ENCODE peak calls at places on chromosomes 13 and 19, in six cellular contexts. W, F, H, O, Z and N are unnamed samples.

GRCh38 chr13:49220035-49220855 is at the start of gene MLNR:
- DNase-seq in W (peak; percentile 72), F (no peak), H (no peak), O (peak; percentile 29), Z (no peak), N (peak; percentile 35)

GRCh38 chr13:114321256-114321655 is 7.0 kb downstream of the CHAMP1 start:
- DNase-seq in W (no peak), F (no peak), H (peak; percentile 72), O (no peak), Z (no peak), N (no peak)

GRCh38 chr13:51614350-51614786 is 30.1 kb downstream of the WDFY2 start:
- DNase-seq in W (peak; percentile 31), F (no peak), H (peak; percentile 11), O (no peak), Z (no peak), N (no peak)

GRCh38 chr19:10193666-10194499 is 870 bp downstream of the DNMT1 start:
- DNase-seq in W (peak; percentile 32), F (peak; percentile 76), H (peak; percentile 57), O (peak; percentile 64), Z (no peak), N (peak; percentile 3)

GRCh38 chr13:106407338-106407737 is 128.1 kb downstream of the EFNB2 start:
- DNase-seq in W (no peak), F (no peak), H (no peak), O (no peak), Z (no peak), N (no peak)

GRCh38 chr19:54364775-54365257 is at the start of gene LAIR1:
- DNase-seq in W (no peak), F (no peak), H (no peak), O (no peak), Z (no peak), N (no peak)

GRCh38 chr19:3655402-3656072 is 28.9 kb upstream of the CACTIN start:
- DNase-seq in W (no peak), F (peak; percentile 95), H (no peak), O (peak; percentile 96), Z (no peak), N (no peak)

GRCh38 chr13:95809429-95809828 is 132.5 kb downstream of the DNAJC3 start:
- DNase-seq in W (no peak), F (no peak), H (no peak), O (no peak), Z (no peak), N (no peak)

GRCh38 chr19:46766569-46767317 is 20.5 kb upstream of the STRN4 start:
- DNase-seq in W (peak; percentile 72), F (no peak), H (no peak), O (no peak), Z (no peak), N (no peak)

GRCh38 chr13:78972561-78972960 is 313.6 kb upstream of the OBI1 start:
- DNase-seq in W (no peak), F (no peak), H (no peak), O (no peak), Z (no peak), N (no peak)

GRCh38 chr19:46886546-46887239 is 25.9 kb downstream of the ARHGAP35 start:
- DNase-seq in W (no peak), F (peak; percentile 30), H (no peak), O (no peak), Z (no peak), N (no peak)

GRCh38 chr13:57624565-57625435 is 6.7 kb upstream of the PCDH17 start:
- DNase-seq in W (peak; percentile 86), F (peak; percentile 41), H (peak; percentile 9), O (peak; percentile 79), Z (no peak), N (peak; percentile 77)

GRCh38 chr13:39952244-39953233 is 297.1 kb downstream of the COG6 start:
- DNase-seq in W (peak; percentile 54), F (peak; percentile 11), H (no peak), O (peak; percentile 80), Z (no peak), N (no peak)

GRCh38 chr19:14119644-14120496 is 2.3 kb upstream of the PRKACA start:
- DNase-seq in W (no peak), F (no peak), H (no peak), O (no peak), Z (no peak), N (no peak)

GRCh38 chr13:62357887-62358645 is 942.4 kb upstream of the PCDH20 start:
- DNase-seq in W (peak; percentile 94), F (peak; percentile 71), H (peak; percentile 6), O (peak; percentile 73), Z (peak; percentile 39), N (peak; percentile 77)

GRCh38 chr19:35963514-35963913 is 27.3 kb downstream of the LRFN3 start:
- DNase-seq in W (peak; percentile 76), F (peak; percentile 56), H (peak; percentile 44), O (peak; percentile 68), Z (no peak), N (peak; percentile 69)

GRCh38 chr19:34828156-34828555 is 55.1 kb upstream of the ZNF599 start:
- DNase-seq in W (no peak), F (no peak), H (no peak), O (no peak), Z (no peak), N (no peak)

GRCh38 chr13:114131581-114132418 is 623 bp downstream of the RASA3 start:
- DNase-seq in W (peak; percentile 35), F (no peak), H (no peak), O (no peak), Z (no peak), N (no peak)

GRCh38 chr19:14718522-14719113 is 28.8 kb downstream of the ZNF333 start:
- DNase-seq in W (peak; percentile 17), F (no peak), H (no peak), O (peak; percentile 1), Z (no peak), N (no peak)

GRCh38 chr19:54558339-54558738 is 15.3 kb upstream of the LILRA2 start:
- DNase-seq in W (no peak), F (no peak), H (no peak), O (no peak), Z (no peak), N (no peak)

GRCh38 chr19:344625-345319 is at the start of gene MIER2:
- DNase-seq in W (peak; percentile 88), F (peak; percentile 68), H (peak; percentile 45), O (peak; percentile 77), Z (peak; percentile 44), N (peak; percentile 84)

GRCh38 chr19:5230730-5231555 is 109.7 kb downstream of the PTPRS start:
- DNase-seq in W (no peak), F (no peak), H (no peak), O (no peak), Z (no peak), N (no peak)

GRCh38 chr13:113625965-113626661 is 31.9 kb downstream of the ATP4B start:
- DNase-seq in W (peak; percentile 7), F (peak; percentile 50), H (no peak), O (peak; percentile 40), Z (no peak), N (no peak)

GRCh38 chr19:13098291-13099072 is 4.2 kb downstream of the LYL1 start:
- DNase-seq in W (peak; percentile 60), F (no peak), H (no peak), O (peak; percentile 55), Z (no peak), N (no peak)

GRCh38 chr13:45630791-45631190 is 15.3 kb upstream of the ERICH6B start:
- DNase-seq in W (no peak), F (no peak), H (peak; percentile 80), O (no peak), Z (no peak), N (no peak)

GRCh38 chr19:35757231-35757748 is 461 bp upstream of the HSPB6 start:
- DNase-seq in W (peak; percentile 90), F (peak; percentile 96), H (peak; percentile 95), O (peak; percentile 99), Z (no peak), N (no peak)

GRCh38 chr13:83153833-83154232 is 728.4 kb downstream of the SLITRK1 start:
- DNase-seq in W (no peak), F (no peak), H (no peak), O (no peak), Z (no peak), N (no peak)

DNA sequence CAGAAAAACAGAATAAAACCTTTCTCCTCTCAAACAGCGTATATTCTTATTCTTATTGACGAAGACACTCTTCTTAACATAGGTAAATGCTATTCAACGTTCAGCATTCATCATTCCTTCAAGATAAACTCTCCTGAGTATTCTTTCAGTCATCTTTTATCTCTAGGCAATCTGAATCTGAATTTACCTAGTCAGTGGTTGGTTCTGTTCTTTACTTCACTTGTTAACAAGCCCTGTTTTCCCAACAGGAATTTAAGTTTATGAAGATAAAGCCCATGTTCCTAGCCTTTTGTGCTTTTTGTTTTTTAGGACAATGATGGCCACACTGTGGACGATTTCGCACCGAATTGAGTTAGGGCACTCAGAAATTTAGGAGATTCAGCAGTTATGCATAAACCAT is 3.2 kb downstream of the ELF1 start:
- DNase-seq in W (no peak), F (no peak), H (no peak), O (no peak), Z (no peak), N (no peak)
- H2BK120ac ChIP-seq in W (no peak overlapping the region), F (no peak overlapping the region), H (no peak overlapping the region), O (no peak overlapping the region), Z (no peak overlapping the region), N (no peak overlapping the region)

GRCh38 chr13:26557393-26558073 is at the start of gene WASF3:
- DNase-seq in W (peak; percentile 97), F (peak; percentile 90), H (peak; percentile 77), O (peak; percentile 93), Z (peak; percentile 73), N (peak; percentile 95)
- H3K4me3 ChIP-seq in W (peak within 1 kb of the TSS; percentile 67), F (peak within 1 kb of the TSS; percentile 83), H (peak within 1 kb of the TSS; percentile 80), O (peak within 1 kb of the TSS; percentile 94), Z (peak within 1 kb of the TSS; percentile 51), N (peak within 1 kb of the TSS; percentile 57)

GRCh38 chr19:1864480-1865171 is 1.2 kb upstream of the KLF16 start:
- DNase-seq in W (peak; percentile 83), F (peak; percentile 38), H (peak; percentile 65), O (peak; percentile 68), Z (no peak), N (peak; percentile 74)

GRCh38 chr19:1863308-1863637 is at the start of gene KLF16:
- DNase-seq in W (no peak), F (no peak), H (no peak), O (no peak), Z (no peak), N (no peak)

GRCh38 chr19:1862424-1863307 is 713 bp downstream of the KLF16 start:
- DNase-seq in W (peak; percentile 65), F (no peak), H (no peak), O (no peak), Z (no peak), N (no peak)

GRCh38 chr19:1865172-1866010 is 2.0 kb upstream of the KLF16 start:
- DNase-seq in W (no peak), F (no peak), H (no peak), O (no peak), Z (no peak), N (no peak)

GRCh38 chr19:1863638-1864479 is 480 bp upstream of the KLF16 start:
- DNase-seq in W (peak; percentile 96), F (peak; percentile 92), H (peak; percentile 79), O (peak; percentile 93), Z (no peak), N (peak; percentile 94)
- H2BK120ac ChIP-seq in W (peak overlapping the region; percentile 69), F (no peak overlapping the region), H (peak overlapping the region; percentile 62), O (peak overlapping the region; percentile 91), Z (no peak overlapping the region), N (no peak overlapping the region)

GRCh38 chr19:19224852-19225494 is 13.2 kb downstream of the NCAN start:
- DNase-seq in W (peak; percentile 94), F (peak; percentile 44), H (peak; percentile 42), O (peak; percentile 75), Z (peak; percentile 73), N (peak; percentile 65)
- H3K4me3 ChIP-seq in W (no peak overlapping the region), F (peak overlapping the region; percentile 34), H (peak overlapping the region; percentile 30), O (peak overlapping the region; percentile 40), Z (peak overlapping the region; percentile 27), N (peak overlapping the region; percentile 73)